ENCODE peak calls at places on chromosomes 4 and X, in four cellular contexts. One of them, this sample, is unnamed.

GRCh38 chrX:6505960-6506359 is 29.0 kb downstream of the VCX3A start:
- DNase-seq in NAMALWA: no peak
- DNase-seq in stimulated activated naive CD4-positive, alpha-beta T cell: no peak
- DNase-seq in activated CD4-positive, alpha-beta T cell treated with anti-CD3 and anti-CD28 coated beads for 4 hours: no peak
- DNase-seq in this sample: no peak

GRCh38 chrX:71282514-71283408 is 674 bp upstream of the NONO start:
- DNase-seq in NAMALWA: no peak
- DNase-seq in stimulated activated naive CD4-positive, alpha-beta T cell: no peak
- DNase-seq in activated CD4-positive, alpha-beta T cell treated with anti-CD3 and anti-CD28 coated beads for 4 hours: peak
- DNase-seq in this sample: no peak

GRCh38 chrX:74421181-74422028 is at the start of gene SLC16A2:
- DNase-seq in NAMALWA: no peak
- DNase-seq in stimulated activated naive CD4-positive, alpha-beta T cell: peak
- DNase-seq in activated CD4-positive, alpha-beta T cell treated with anti-CD3 and anti-CD28 coated beads for 4 hours: peak
- DNase-seq in this sample: peak

GRCh38 chrX:38893441-38893840 is 92.2 kb downstream of the MID1IP1 start:
- DNase-seq in NAMALWA: no peak
- DNase-seq in stimulated activated naive CD4-positive, alpha-beta T cell: no peak
- DNase-seq in activated CD4-positive, alpha-beta T cell treated with anti-CD3 and anti-CD28 coated beads for 4 hours: no peak
- DNase-seq in this sample: no peak

GRCh38 chr4:122500852-122501501 is 44.5 kb upstream of the IL2 start:
- DNase-seq in NAMALWA: no peak
- DNase-seq in stimulated activated naive CD4-positive, alpha-beta T cell: no peak
- DNase-seq in activated CD4-positive, alpha-beta T cell treated with anti-CD3 and anti-CD28 coated beads for 4 hours: no peak
- DNase-seq in this sample: peak

GRCh38 chrX:153245288-153245731 is 66.2 kb downstream of the MAGEA1 start:
- DNase-seq in NAMALWA: no peak
- DNase-seq in stimulated activated naive CD4-positive, alpha-beta T cell: peak
- DNase-seq in activated CD4-positive, alpha-beta T cell treated with anti-CD3 and anti-CD28 coated beads for 4 hours: no peak
- DNase-seq in this sample: no peak

GRCh38 chr4:48693856-48694574 is 86.1 kb downstream of the FRYL start:
- DNase-seq in NAMALWA: no peak
- DNase-seq in stimulated activated naive CD4-positive, alpha-beta T cell: no peak
- DNase-seq in activated CD4-positive, alpha-beta T cell treated with anti-CD3 and anti-CD28 coated beads for 4 hours: no peak
- DNase-seq in this sample: no peak

GRCh38 chr4:167903291-167903721 is 189.0 kb upstream of the ANXA10 start:
- DNase-seq in NAMALWA: no peak
- DNase-seq in stimulated activated naive CD4-positive, alpha-beta T cell: no peak
- DNase-seq in activated CD4-positive, alpha-beta T cell treated with anti-CD3 and anti-CD28 coated beads for 4 hours: no peak
- DNase-seq in this sample: no peak

GRCh38 chrX:19375546-19375945 is 31.8 kb downstream of the PDHA1 start:
- DNase-seq in NAMALWA: no peak
- DNase-seq in stimulated activated naive CD4-positive, alpha-beta T cell: no peak
- DNase-seq in activated CD4-positive, alpha-beta T cell treated with anti-CD3 and anti-CD28 coated beads for 4 hours: no peak
- DNase-seq in this sample: no peak

GRCh38 chr4:158998624-158999023 is 104.3 kb upstream of the RAPGEF2 start:
- DNase-seq in NAMALWA: no peak
- DNase-seq in stimulated activated naive CD4-positive, alpha-beta T cell: no peak
- DNase-seq in activated CD4-positive, alpha-beta T cell treated with anti-CD3 and anti-CD28 coated beads for 4 hours: no peak
- DNase-seq in this sample: no peak

GRCh38 chrX:137549846-137550534 is 15.9 kb upstream of the ZIC3 start:
- DNase-seq in NAMALWA: no peak
- DNase-seq in stimulated activated naive CD4-positive, alpha-beta T cell: no peak
- DNase-seq in activated CD4-positive, alpha-beta T cell treated with anti-CD3 and anti-CD28 coated beads for 4 hours: no peak
- DNase-seq in this sample: no peak

GRCh38 chrX:42691196-42691595 is 86.8 kb downstream of the PPP1R2C start:
- DNase-seq in NAMALWA: no peak
- DNase-seq in stimulated activated naive CD4-positive, alpha-beta T cell: no peak
- DNase-seq in activated CD4-positive, alpha-beta T cell treated with anti-CD3 and anti-CD28 coated beads for 4 hours: no peak
- DNase-seq in this sample: no peak

GRCh38 chrX:121283921-121284320 is 236.5 kb downstream of the GLUD2 start:
- DNase-seq in NAMALWA: no peak
- DNase-seq in stimulated activated naive CD4-positive, alpha-beta T cell: no peak
- DNase-seq in activated CD4-positive, alpha-beta T cell treated with anti-CD3 and anti-CD28 coated beads for 4 hours: no peak
- DNase-seq in this sample: no peak

GRCh38 chrX:71292669-71293379 is 8.7 kb upstream of the ITGB1BP2 start:
- DNase-seq in NAMALWA: no peak
- DNase-seq in stimulated activated naive CD4-positive, alpha-beta T cell: no peak
- DNase-seq in activated CD4-positive, alpha-beta T cell treated with anti-CD3 and anti-CD28 coated beads for 4 hours: no peak
- DNase-seq in this sample: no peak

GRCh38 chrX:74924449-74925209 is 623 bp downstream of the NEXMIF start:
- DNase-seq in NAMALWA: no peak
- DNase-seq in stimulated activated naive CD4-positive, alpha-beta T cell: peak
- DNase-seq in activated CD4-positive, alpha-beta T cell treated with anti-CD3 and anti-CD28 coated beads for 4 hours: peak
- DNase-seq in this sample: peak

This sample was measured in glutamatergic neuron.